ENCODE peak calls at places on chromosomes 11 and 22, in ten cellular contexts. One of them, this sample, is unnamed.

GRCh38 chr11:34358258-34358665 is 452 bp upstream of the ABTB2 start:
- DNase-seq in transverse colon: peak
- DNase-seq in SK-N-SH: no peak
- DNase-seq in sigmoid colon: peak
- DNase-seq in K562: peak
- DNase-seq in HepG2: peak
- DNase-seq in H1: no peak
- DNase-seq in suprapubic skin: peak
- DNase-seq in GM12878: no peak
- DNase-seq in stomach: peak
- DNase-seq in this sample: peak

GRCh38 chr22:38273135-38273761 is 438 bp upstream of the TMEM184B start:
- DNase-seq in GM12878: no peak
- DNase-seq in HepG2: no peak
- DNase-seq in transverse colon: no peak
- DNase-seq in stomach: no peak
- DNase-seq in sigmoid colon: no peak
- DNase-seq in H1: no peak
- DNase-seq in suprapubic skin: no peak
- DNase-seq in SK-N-SH: no peak
- DNase-seq in K562: no peak
- DNase-seq in this sample: no peak

GRCh38 chr22:21447694-21448402 is 19.3 kb upstream of the TMEM191C start:
- DNase-seq in K562: peak
- DNase-seq in H1: no peak
- DNase-seq in GM12878: no peak
- DNase-seq in transverse colon: no peak
- DNase-seq in HepG2: no peak
- DNase-seq in sigmoid colon: peak
- DNase-seq in stomach: peak
- DNase-seq in suprapubic skin: peak
- DNase-seq in SK-N-SH: peak
- DNase-seq in this sample: no peak

GRCh38 chr11:120121914-120122473 is 15.9 kb downstream of the TRIM29 start:
- DNase-seq in H1: no peak
- DNase-seq in GM12878: no peak
- DNase-seq in SK-N-SH: no peak
- DNase-seq in HepG2: peak
- DNase-seq in suprapubic skin: no peak
- DNase-seq in transverse colon: peak
- DNase-seq in K562: no peak
- DNase-seq in stomach: no peak
- DNase-seq in sigmoid colon: no peak
- DNase-seq in this sample: no peak

GRCh38 chr11:61972112-61972795 is 4.8 kb upstream of the FTH1 start:
- DNase-seq in SK-N-SH: no peak
- DNase-seq in GM12878: no peak
- DNase-seq in transverse colon: no peak
- DNase-seq in K562: no peak
- DNase-seq in H1: no peak
- DNase-seq in stomach: no peak
- DNase-seq in HepG2: no peak
- DNase-seq in sigmoid colon: no peak
- DNase-seq in suprapubic skin: no peak
- DNase-seq in this sample: no peak

GRCh38 chr11:107844041-107844440 is 14.5 kb downstream of the SLC35F2 start:
- DNase-seq in stomach: no peak
- DNase-seq in HepG2: no peak
- DNase-seq in sigmoid colon: no peak
- DNase-seq in K562: no peak
- DNase-seq in transverse colon: no peak
- DNase-seq in GM12878: no peak
- DNase-seq in suprapubic skin: no peak
- DNase-seq in SK-N-SH: no peak
- DNase-seq in H1: no peak
- DNase-seq in this sample: no peak

GRCh38 chr22:44523981-44524759 is 26.1 kb upstream of the RTL6 start:
- DNase-seq in HepG2: no peak
- DNase-seq in SK-N-SH: no peak
- DNase-seq in suprapubic skin: peak
- DNase-seq in H1: no peak
- DNase-seq in GM12878: no peak
- DNase-seq in stomach: peak
- DNase-seq in K562: no peak
- DNase-seq in transverse colon: peak
- DNase-seq in sigmoid colon: peak
- DNase-seq in this sample: peak

GRCh38 chr11:130827697-130828377 is 88.4 kb downstream of the SNX19 start:
- DNase-seq in GM12878: no peak
- DNase-seq in SK-N-SH: peak
- DNase-seq in transverse colon: peak
- DNase-seq in stomach: peak
- DNase-seq in K562: peak
- DNase-seq in H1: peak
- DNase-seq in HepG2: peak
- DNase-seq in sigmoid colon: peak
- DNase-seq in suprapubic skin: peak
- DNase-seq in this sample: no peak

GRCh38 chr11:114263510-114264170 is 32.6 kb upstream of the NNMT start:
- DNase-seq in GM12878: no peak
- DNase-seq in HepG2: no peak
- DNase-seq in stomach: no peak
- DNase-seq in SK-N-SH: no peak
- DNase-seq in sigmoid colon: no peak
- DNase-seq in H1: no peak
- DNase-seq in transverse colon: no peak
- DNase-seq in suprapubic skin: peak
- DNase-seq in K562: no peak
- DNase-seq in this sample: no peak

GRCh38 chr11:114261791-114262190 is 34.4 kb upstream of the NNMT start:
- DNase-seq in transverse colon: no peak
- DNase-seq in HepG2: no peak
- DNase-seq in sigmoid colon: no peak
- DNase-seq in stomach: no peak
- DNase-seq in GM12878: no peak
- DNase-seq in suprapubic skin: no peak
- DNase-seq in H1: no peak
- DNase-seq in SK-N-SH: no peak
- DNase-seq in K562: no peak
- DNase-seq in this sample: no peak

GRCh38 chr11:114265084-114265878 is 30.9 kb upstream of the NNMT start:
- DNase-seq in GM12878: no peak
- DNase-seq in suprapubic skin: peak
- DNase-seq in transverse colon: no peak
- DNase-seq in H1: no peak
- DNase-seq in stomach: no peak
- DNase-seq in HepG2: no peak
- DNase-seq in SK-N-SH: no peak
- DNase-seq in sigmoid colon: no peak
- DNase-seq in K562: no peak
- DNase-seq in this sample: no peak

GRCh38 chr11:114264381-114264780 is 31.8 kb upstream of the NNMT start:
- DNase-seq in SK-N-SH: no peak
- DNase-seq in sigmoid colon: no peak
- DNase-seq in suprapubic skin: peak
- DNase-seq in transverse colon: no peak
- DNase-seq in GM12878: no peak
- DNase-seq in stomach: no peak
- DNase-seq in HepG2: no peak
- DNase-seq in H1: no peak
- DNase-seq in K562: no peak
- DNase-seq in this sample: no peak

DNA sequence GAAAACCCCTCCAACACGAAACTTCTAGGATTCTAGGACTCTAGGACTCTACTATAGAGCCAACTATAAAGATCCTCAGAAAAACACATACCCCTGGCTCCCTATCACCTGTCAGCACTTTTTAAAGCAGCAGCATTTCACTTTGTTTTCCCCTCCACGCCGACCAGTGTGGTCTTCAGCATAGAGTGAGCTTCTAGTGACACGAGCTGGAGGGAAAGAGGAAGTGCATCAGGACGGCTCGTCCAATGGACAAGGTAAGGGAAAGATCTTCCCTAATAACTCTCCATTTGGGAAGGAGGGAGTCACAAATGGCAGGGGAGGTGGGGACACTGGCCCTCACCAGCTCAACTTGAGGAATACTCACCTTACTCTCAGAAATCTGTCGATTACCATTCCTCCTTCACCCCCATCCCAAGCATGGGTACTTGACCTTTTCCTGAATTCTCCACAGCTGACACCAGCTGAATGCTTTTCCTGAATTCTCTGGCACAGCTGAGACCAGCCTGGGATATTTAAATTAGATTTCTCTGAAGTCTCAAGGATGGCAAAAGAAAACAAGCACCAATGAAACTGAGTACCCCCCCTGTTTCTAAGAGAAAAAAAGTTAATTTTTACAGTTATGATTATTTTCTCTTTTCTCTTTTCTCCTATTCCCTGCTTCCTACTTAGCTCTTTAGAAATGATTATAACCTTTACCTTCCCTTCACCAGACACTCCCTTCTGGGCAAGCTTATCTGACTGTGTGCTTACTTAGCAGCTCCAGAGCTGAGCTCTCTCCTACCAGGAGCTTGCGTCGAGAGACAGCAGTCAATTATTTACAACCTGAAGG is 33.3 kb upstream of the NNMT start:
- DNase-seq in stomach: no peak
- DNase-seq in GM12878: no peak
- DNase-seq in H1: no peak
- DNase-seq in SK-N-SH: peak
- DNase-seq in transverse colon: no peak
- DNase-seq in suprapubic skin: peak
- DNase-seq in K562: peak
- DNase-seq in sigmoid colon: peak
- DNase-seq in HepG2: peak
- DNase-seq in this sample: no peak
- TF ChIP-seq EP300 in stomach: no peak
- TF ChIP-seq EP300 in GM12878: no peak
- TF ChIP-seq EP300 in H1: no peak
- TF ChIP-seq EP300 in SK-N-SH: no peak
- TF ChIP-seq EP300 in transverse colon: no peak
- TF ChIP-seq EP300 in suprapubic skin: no peak
- TF ChIP-seq EP300 in K562: no peak
- TF ChIP-seq EP300 in sigmoid colon: no peak
- TF ChIP-seq EP300 in HepG2: no peak
- TF ChIP-seq EP300 in this sample: no peak

DNA sequence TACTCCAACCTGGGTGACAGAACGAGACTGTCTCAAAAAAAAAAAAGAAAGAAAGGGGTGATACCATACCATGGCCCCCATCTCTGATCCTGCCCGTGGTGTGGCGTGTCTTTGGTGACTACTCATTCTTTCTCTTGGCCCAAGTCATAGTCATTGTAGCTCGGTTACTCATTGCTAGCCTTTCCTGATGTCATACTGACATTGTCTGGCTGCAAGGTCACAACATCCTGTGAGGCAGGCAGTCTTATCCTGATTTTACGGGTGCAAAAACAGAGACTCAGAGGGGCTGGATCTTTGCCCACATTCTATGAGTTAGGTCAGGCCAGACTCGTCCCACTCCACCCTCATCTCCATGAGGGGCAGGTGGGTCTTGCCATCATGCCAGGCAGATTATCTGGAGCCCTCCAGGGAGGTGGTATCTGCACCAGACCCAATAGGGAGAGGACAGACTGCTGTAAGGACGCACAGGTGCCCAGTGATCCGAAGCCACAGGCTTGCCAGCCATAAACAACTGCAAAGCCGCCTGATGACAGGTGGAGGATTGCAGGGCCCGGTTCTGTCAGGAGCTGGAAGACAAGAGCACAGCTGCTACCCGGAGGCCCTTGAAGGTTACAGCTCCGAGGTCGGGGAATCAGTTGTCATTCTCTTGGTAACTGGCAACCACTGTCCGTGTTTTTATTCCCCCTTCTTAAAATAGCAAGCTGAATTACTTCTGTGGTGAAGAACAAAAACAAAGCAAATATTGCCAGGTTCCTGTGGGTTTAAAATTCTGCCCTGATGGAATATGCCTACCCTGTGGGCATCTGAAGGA is 13.8 kb downstream of the TOM1 start:
- DNase-seq in transverse colon: no peak
- DNase-seq in GM12878: no peak
- DNase-seq in HepG2: peak
- DNase-seq in suprapubic skin: peak
- DNase-seq in SK-N-SH: no peak
- DNase-seq in K562: no peak
- DNase-seq in H1: no peak
- DNase-seq in stomach: peak
- DNase-seq in sigmoid colon: peak
- DNase-seq in this sample: no peak
- TF ChIP-seq POLR2AphosphoS5 in transverse colon: no peak
- TF ChIP-seq POLR2AphosphoS5 in GM12878: no peak
- TF ChIP-seq POLR2AphosphoS5 in HepG2: no peak
- TF ChIP-seq POLR2AphosphoS5 in suprapubic skin: no peak
- TF ChIP-seq POLR2AphosphoS5 in SK-N-SH: no peak
- TF ChIP-seq POLR2AphosphoS5 in K562: no peak
- TF ChIP-seq POLR2AphosphoS5 in H1: no peak
- TF ChIP-seq POLR2AphosphoS5 in stomach: no peak
- TF ChIP-seq POLR2AphosphoS5 in sigmoid colon: no peak
- TF ChIP-seq POLR2AphosphoS5 in this sample: peak

GRCh38 chr22:28801845-28802594 is 1.7 kb upstream of the XBP1 start:
- DNase-seq in GM12878: no peak
- DNase-seq in suprapubic skin: no peak
- DNase-seq in HepG2: peak
- DNase-seq in transverse colon: peak
- DNase-seq in stomach: peak
- DNase-seq in sigmoid colon: no peak
- DNase-seq in SK-N-SH: no peak
- DNase-seq in H1: no peak
- DNase-seq in K562: peak
- DNase-seq in this sample: no peak

GRCh38 chr22:28799125-28799833 is 1.1 kb downstream of the XBP1 start:
- DNase-seq in SK-N-SH: peak
- DNase-seq in HepG2: peak
- DNase-seq in transverse colon: peak
- DNase-seq in stomach: no peak
- DNase-seq in H1: no peak
- DNase-seq in K562: peak
- DNase-seq in suprapubic skin: peak
- DNase-seq in GM12878: no peak
- DNase-seq in sigmoid colon: peak
- DNase-seq in this sample: peak

GRCh38 chr22:28799834-28800307 is 498 bp downstream of the XBP1 start:
- DNase-seq in transverse colon: peak
- DNase-seq in stomach: peak
- DNase-seq in HepG2: no peak
- DNase-seq in sigmoid colon: peak
- DNase-seq in H1: no peak
- DNase-seq in K562: peak
- DNase-seq in suprapubic skin: peak
- DNase-seq in SK-N-SH: peak
- DNase-seq in GM12878: no peak
- DNase-seq in this sample: no peak

GRCh38 chr22:28800308-28801041 is at the start of gene XBP1:
- DNase-seq in SK-N-SH: peak
- DNase-seq in HepG2: peak
- DNase-seq in transverse colon: peak
- DNase-seq in K562: peak
- DNase-seq in sigmoid colon: peak
- DNase-seq in stomach: peak
- DNase-seq in GM12878: peak
- DNase-seq in suprapubic skin: peak
- DNase-seq in H1: peak
- DNase-seq in this sample: peak

GRCh38 chr22:28802595-28803087 is 2.3 kb upstream of the XBP1 start:
- DNase-seq in K562: no peak
- DNase-seq in SK-N-SH: no peak
- DNase-seq in transverse colon: no peak
- DNase-seq in sigmoid colon: no peak
- DNase-seq in HepG2: peak
- DNase-seq in H1: no peak
- DNase-seq in GM12878: no peak
- DNase-seq in suprapubic skin: no peak
- DNase-seq in stomach: no peak
- DNase-seq in this sample: no peak
- TF ChIP-seq CTCF in K562: no peak
- TF ChIP-seq CTCF in SK-N-SH: no peak
- TF ChIP-seq CTCF in transverse colon: peak
- TF ChIP-seq CTCF in sigmoid colon: no peak
- TF ChIP-seq CTCF in HepG2: no peak
- TF ChIP-seq CTCF in H1: no peak
- TF ChIP-seq CTCF in GM12878: peak
- TF ChIP-seq CTCF in suprapubic skin: no peak
- TF ChIP-seq CTCF in stomach: no peak
- TF ChIP-seq CTCF in this sample: no peak

DNA sequence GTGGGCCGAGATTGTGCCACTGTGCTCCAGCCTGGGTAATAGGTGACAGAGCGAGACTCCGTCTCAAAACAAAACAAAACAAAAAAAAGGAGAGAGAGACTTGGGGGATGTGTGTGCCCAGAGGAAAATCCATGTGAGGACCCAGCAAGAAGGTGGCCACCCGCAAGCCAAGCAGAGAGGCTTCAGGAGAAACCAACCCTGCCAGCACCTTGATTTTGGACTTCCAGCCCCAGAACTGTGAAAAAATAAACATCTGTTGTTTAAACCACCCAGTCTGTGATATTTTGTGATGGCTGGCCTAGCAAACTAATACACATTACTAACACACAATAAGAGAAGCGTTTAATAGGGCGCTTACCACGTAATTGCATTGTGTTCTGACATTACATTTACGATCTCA is 21.2 kb downstream of the TXN2 start:
- DNase-seq in SK-N-SH: no peak
- DNase-seq in transverse colon: no peak
- DNase-seq in suprapubic skin: no peak
- DNase-seq in HepG2: no peak
- DNase-seq in stomach: no peak
- DNase-seq in sigmoid colon: no peak
- DNase-seq in H1: no peak
- DNase-seq in K562: no peak
- DNase-seq in GM12878: no peak
- DNase-seq in this sample: no peak
- TF ChIP-seq EP300 in SK-N-SH: no peak
- TF ChIP-seq EP300 in transverse colon: no peak
- TF ChIP-seq EP300 in suprapubic skin: no peak
- TF ChIP-seq EP300 in HepG2: no peak
- TF ChIP-seq EP300 in stomach: no peak
- TF ChIP-seq EP300 in sigmoid colon: no peak
- TF ChIP-seq EP300 in H1: no peak
- TF ChIP-seq EP300 in K562: no peak
- TF ChIP-seq EP300 in GM12878: no peak
- TF ChIP-seq EP300 in this sample: no peak

This sample was measured in esophagus muscularis mucosa.